ENCODE peak calls at places on chromosomes 1 and 21, in seven cellular contexts. T is stimulated activated effector memory CD8-positive, alpha-beta T cell treated with anti-CD3 and anti-CD28 coated beads, Interleukin-12 subunit alpha, Interleukin-12 subunit beta, amount 100 ng/mL, for 72 hours; X is HS-27A; M is GF-D8; R is NCI-H1092; L is GM23248; F is kidney glomerular epithelial cell. G is an unnamed sample.

GRCh38 chr1:19222979-19223824 is 13.1 kb upstream of the UBR4 start:
- DNase-seq in T (no peak), X (no peak), M (no peak), R (no peak), L (peak; percentile 45), F (peak; percentile 62), G (no peak)

GRCh38 chr1:178324003-178324402 is 172.8 kb downstream of the CLEC20A start:
- DNase-seq in T (no peak), X (no peak), M (no peak), R (no peak), L (peak; percentile 19), F (peak; percentile 18), G (no peak)

GRCh38 chr1:186658999-186659398 is 21.2 kb downstream of the PTGS2 start:
- DNase-seq in T (no peak), X (no peak), M (no peak), R (no peak), L (no peak), F (no peak), G (no peak)

GRCh38 chr1:44423706-44424546 is 18.9 kb downstream of the RNF220 start:
- DNase-seq in T (no peak), X (peak; percentile 88), M (peak; percentile 55), R (no peak), L (peak; percentile 60), F (peak; percentile 74), G (no peak)

GRCh38 chr1:116476321-116476720 is 94.5 kb downstream of the CD58 start:
- DNase-seq in T (no peak), X (no peak), M (no peak), R (no peak), L (no peak), F (no peak), G (no peak)

GRCh38 chr1:155479205-155479604 is 83.4 kb downstream of the ASH1L start:
- DNase-seq in T (no peak), X (no peak), M (no peak), R (no peak), L (peak; percentile 72), F (peak; percentile 87), G (no peak)

GRCh38 chr1:116769561-116769977 is 15.3 kb downstream of the CD2 start:
- DNase-seq in T (peak; percentile 83), X (no peak), M (peak; percentile 89), R (no peak), L (peak; percentile 53), F (no peak), G (no peak)

GRCh38 chr21:41957991-41958766 is 4.4 kb upstream of the C2CD2 start:
- DNase-seq in T (no peak), X (peak; percentile 77), M (no peak), R (peak; percentile 55), L (peak; percentile 81), F (no peak), G (no peak)

GRCh38 chr1:157197906-157198435 is 59.8 kb upstream of the ETV3 start:
- DNase-seq in T (peak; percentile 23), X (no peak), M (no peak), R (no peak), L (no peak), F (no peak), G (no peak)

GRCh38 chr21:35215870-35216269 is 166.8 kb upstream of the RUNX1 start:
- DNase-seq in T (no peak), X (no peak), M (no peak), R (no peak), L (no peak), F (no peak), G (no peak)

GRCh38 chr1:201348211-201348566 is 29.3 kb downstream of the TNNT2 start:
- DNase-seq in T (peak; percentile 60), X (peak; percentile 30), M (no peak), R (peak; percentile 39), L (peak; percentile 76), F (peak; percentile 31), G (no peak)

G was measured in NCI-H2081 treated with DMSO at 0.1 percent for 48 hours.